ENCODE peak calls at places on chromosomes 13 and 19, in ten cellular contexts. P is heart left ventricle, V is spleen, G is prostate gland, B is Peyer's patch, D is tibial nerve, J is body of pancreas, N is breast epithelium, H is stomach, O is esophagus squamous epithelium. K is an unnamed sample. For H3K27me3, the result is how much of the 10 kb centered on the place peaks cover.

GRCh38 chr13:42991892-42992584 is at the start of gene EPSTI1:
- DNase-seq in P (peak), O (no peak), N (peak), G (peak), H (peak), J (peak), D (peak), B (peak), V (peak), K (peak)

GRCh38 chr13:22387899-22388298 is 717.0 kb downstream of the FGF9 start:
- DNase-seq in H (no peak), G (no peak), N (no peak), B (no peak), O (no peak), P (no peak), D (no peak), V (no peak), J (no peak), K (no peak)

GRCh38 chr13:20796791-20797513 is 23.2 kb upstream of the EEF1AKMT1 start:
- DNase-seq in O (no peak), B (no peak), N (no peak), P (no peak), G (no peak), V (no peak), J (no peak), D (no peak), H (no peak), K (no peak)

GRCh38 chr19:49492573-49493411 is 3.4 kb upstream of the RPS11 start:
- DNase-seq in G (no peak), B (no peak), V (no peak), P (no peak), D (no peak), H (no peak), N (no peak), J (no peak), O (no peak), K (no peak)

GRCh38 chr13:25840261-25840660 is 211.6 kb downstream of the SHISA2 start:
- DNase-seq in N (no peak), V (no peak), B (no peak), J (no peak), O (no peak), H (no peak), G (no peak), D (no peak), P (no peak), K (no peak)

GRCh38 chr19:13347351-13347750 is 158.9 kb downstream of the CACNA1A start:
- DNase-seq in O (no peak), N (no peak), B (no peak), J (peak), P (no peak), D (no peak), G (no peak), H (no peak), V (no peak), K (no peak)

GRCh38 chr19:46821512-46822359 is 28.9 kb downstream of the AP2S1 start:
- DNase-seq in B (peak), J (no peak), P (no peak), H (no peak), G (no peak), N (no peak), D (no peak), O (no peak), V (peak), K (no peak)

GRCh38 chr13:52793507-52793906 is 53.9 kb upstream of the CNMD start:
- DNase-seq in J (no peak), V (no peak), G (no peak), H (no peak), B (no peak), P (no peak), O (no peak), D (no peak), N (no peak), K (no peak)

GRCh38 chr13:77565635-77566034 is 30.1 kb downstream of the SCEL start:
- DNase-seq in N (no peak), G (no peak), D (no peak), J (no peak), H (no peak), B (no peak), V (no peak), P (no peak), O (no peak), K (no peak)

GRCh38 chr13:47890146-47890814 is 110.8 kb downstream of the SUCLA2 start:
- DNase-seq in N (no peak), G (no peak), O (no peak), H (no peak), V (no peak), D (no peak), P (no peak), B (no peak), J (no peak), K (no peak)

GRCh38 chr13:99290890-99291289 is 16.3 kb downstream of the GPR183 start:
- DNase-seq in D (no peak), V (no peak), O (no peak), N (no peak), P (no peak), B (no peak), H (no peak), J (no peak), G (no peak), K (no peak)

GRCh38 chr13:99295488-99296252 is 11.5 kb downstream of the GPR183 start:
- DNase-seq in N (no peak), P (no peak), G (no peak), J (no peak), D (no peak), H (no peak), O (no peak), B (no peak), V (no peak), K (no peak)

GRCh38 chr13:99294198-99294597 is 13.0 kb downstream of the GPR183 start:
- DNase-seq in V (no peak), G (no peak), N (no peak), O (no peak), J (no peak), B (no peak), H (no peak), D (no peak), P (no peak), K (no peak)

GRCh38 chr13:99296270-99296865 is 10.8 kb downstream of the GPR183 start:
- DNase-seq in N (no peak), J (no peak), H (no peak), P (no peak), B (no peak), O (no peak), G (no peak), V (no peak), D (no peak), K (no peak)

DNA sequence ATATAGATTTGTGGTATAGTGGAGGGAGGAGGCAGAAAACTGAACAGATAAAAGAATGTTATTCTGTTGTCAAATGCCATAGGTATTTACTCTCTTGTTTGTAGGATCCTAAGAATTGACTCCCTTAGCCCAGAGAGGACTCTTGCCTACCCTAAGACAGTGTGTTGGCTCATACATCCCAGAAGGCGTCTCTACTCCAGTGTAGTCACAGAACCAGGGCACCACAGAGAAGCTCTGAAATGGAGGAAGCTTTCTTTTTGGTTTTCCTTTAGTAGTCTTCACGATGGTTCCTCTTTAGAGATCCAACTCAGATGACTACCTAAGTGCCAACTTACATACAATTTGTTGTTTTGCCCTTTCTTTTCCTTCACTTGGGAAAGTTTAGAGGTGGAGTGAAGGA is 14.0 kb downstream of the GPR183 start:
- DNase-seq in O (no peak), N (no peak), B (no peak), G (no peak), P (no peak), J (no peak), D (no peak), V (no peak), H (no peak), K (no peak)
- TF ChIP-seq POLR2A in O (no peak), N (no peak), B (no peak), G (no peak), P (no peak), J (no peak), D (no peak), V (no peak), H (no peak), K (no peak)

GRCh38 chr13:50082426-50083283 is 67.4 kb downstream of the KCNRG start:
- DNase-seq in P (peak), N (no peak), J (peak), O (no peak), B (peak), H (peak), G (peak), D (peak), V (peak), K (no peak)

GRCh38 chr13:50081899-50082425 is 66.7 kb downstream of the KCNRG start:
- DNase-seq in B (peak), P (peak), H (peak), J (peak), N (peak), G (peak), V (peak), O (peak), D (peak), K (peak)

GRCh38 chr13:50081106-50081898 is 66.1 kb downstream of the KCNRG start:
- DNase-seq in G (peak), J (peak), P (peak), V (peak), D (peak), B (peak), H (peak), O (peak), N (no peak), K (peak)

GRCh38 chr13:50080856-50081105 is 65.5 kb downstream of the KCNRG start:
- DNase-seq in J (no peak), B (no peak), V (no peak), P (no peak), D (no peak), G (no peak), O (no peak), N (no peak), H (no peak), K (no peak)

DNA sequence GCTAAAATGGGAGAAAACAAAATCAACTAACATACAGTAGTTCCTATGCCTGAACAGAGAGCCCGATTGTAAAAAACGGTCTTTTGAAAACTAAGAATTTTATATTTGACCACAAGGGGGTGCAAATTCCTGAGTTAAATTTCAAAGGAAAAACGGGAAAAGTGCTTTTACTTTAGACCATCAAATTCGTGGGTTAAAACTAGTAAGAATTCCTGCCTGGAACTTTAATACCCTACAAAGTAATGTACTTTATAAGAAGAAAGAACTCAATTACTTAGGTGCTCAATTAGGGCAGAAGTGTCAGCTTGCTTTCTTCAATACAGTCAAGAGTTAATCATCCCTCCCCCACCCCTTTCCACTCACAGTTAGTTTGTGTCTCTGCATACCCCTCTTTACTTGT is 69.8 kb downstream of the KCNRG start:
- DNase-seq in H (no peak), B (no peak), G (no peak), D (no peak), O (no peak), V (no peak), P (no peak), N (no peak), J (no peak), K (no peak)
- H3K4me3 ChIP-seq in H (no peak), B (no peak), G (no peak), D (no peak), O (no peak), V (peak), P (no peak), N (no peak), J (no peak), K (peak)

DNA sequence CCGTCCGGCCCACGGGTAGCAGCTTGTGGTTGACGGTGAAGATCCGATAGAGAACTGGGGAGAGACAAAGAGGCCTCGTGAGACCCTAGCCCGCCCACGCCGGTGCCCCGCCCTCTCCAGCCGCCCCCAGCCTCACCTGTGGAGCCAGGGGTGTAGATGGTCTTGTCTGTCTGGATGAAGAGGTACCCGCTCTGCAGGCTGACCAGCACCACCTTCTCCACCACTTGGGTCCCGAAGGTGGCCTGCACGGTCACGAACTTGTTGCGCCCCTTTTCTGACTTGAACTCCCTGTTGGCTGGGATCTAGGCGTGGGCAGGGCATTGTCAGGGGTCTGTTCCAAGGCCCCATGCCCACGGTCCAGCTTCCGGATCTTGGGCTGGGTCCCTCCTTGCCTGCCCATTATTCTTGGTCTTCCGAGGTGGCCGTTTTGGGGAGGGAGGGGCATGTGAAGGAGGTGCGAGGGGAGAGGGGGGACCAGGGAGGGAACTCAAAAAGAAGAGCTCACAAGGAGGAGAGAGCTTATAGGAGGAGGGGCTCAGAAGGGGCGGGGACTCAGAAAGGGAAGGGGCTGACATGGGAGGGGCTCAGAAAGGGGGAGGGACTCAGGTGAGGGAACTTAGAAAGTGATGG is 2.2 kb downstream of the C3 start:
- DNase-seq in V (no peak), J (no peak), B (no peak), O (no peak), H (no peak), G (no peak), D (no peak), N (no peak), P (no peak), K (no peak)
- H3K27me3 ChIP-seq in V (under half), J (under half), B (under half), O (under half), H (under half), G (under half), D (under half), N (under half), P (under half), K (under half)

GRCh38 chr19:55402509-55402908 is 5.1 kb downstream of the UBE2S start:
- DNase-seq in P (no peak), G (no peak), V (no peak), B (no peak), J (no peak), O (no peak), H (no peak), D (no peak), N (no peak), K (no peak)

GRCh38 chr19:55406091-55406868 is 1.3 kb downstream of the UBE2S start:
- DNase-seq in V (no peak), J (no peak), O (no peak), N (no peak), G (no peak), B (no peak), D (no peak), H (no peak), P (no peak), K (no peak)

GRCh38 chr19:55405638-55406037 is 1.9 kb downstream of the UBE2S start:
- DNase-seq in P (no peak), N (no peak), G (no peak), D (no peak), J (no peak), O (no peak), V (no peak), B (no peak), H (no peak), K (no peak)

GRCh38 chr19:55398200-55398947 is 9.2 kb downstream of the UBE2S start:
- DNase-seq in V (no peak), G (no peak), P (no peak), J (no peak), O (no peak), B (no peak), N (no peak), H (no peak), D (no peak), K (no peak)

GRCh38 chr19:55400281-55401087 is 7.1 kb downstream of the UBE2S start:
- DNase-seq in B (no peak), J (no peak), D (no peak), N (no peak), H (no peak), O (no peak), G (no peak), V (no peak), P (no peak), K (no peak)
- TF ChIP-seq POLR2A in B (no peak), J (no peak), D (no peak), N (no peak), H (no peak), O (no peak), G (no peak), V (no peak), P (no peak), K (no peak)

GRCh38 chr13:64675256-64675892 is 2554.8 kb downstream of the PCDH9 start:
- DNase-seq in D (no peak), J (no peak), B (no peak), V (no peak), G (no peak), O (no peak), N (no peak), P (no peak), H (no peak), K (no peak)

DNA sequence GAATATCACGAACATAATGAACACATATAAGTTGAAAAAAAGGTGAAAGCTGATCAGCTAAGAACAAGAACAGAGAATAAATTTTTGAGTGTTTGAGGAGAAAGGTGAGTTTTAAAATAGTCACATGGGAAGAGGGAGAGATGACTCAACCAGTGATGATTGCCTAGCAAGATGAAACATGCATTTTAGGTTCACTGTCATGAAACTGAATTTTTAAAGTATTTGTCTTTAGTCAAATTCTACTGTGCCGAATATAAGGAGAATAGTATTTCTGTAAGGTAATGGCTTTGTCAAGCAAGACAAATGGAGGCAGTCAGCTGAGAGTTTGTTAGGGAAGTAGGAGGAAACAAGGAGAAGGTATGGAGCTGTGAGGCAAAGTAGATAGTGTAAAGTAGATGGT is 2557.4 kb downstream of the PCDH9 start:
- DNase-seq in J (no peak), G (no peak), N (no peak), O (no peak), B (no peak), H (no peak), V (no peak), D (no peak), P (no peak), K (no peak)
- H3K4me3 ChIP-seq in J (no peak), G (no peak), N (no peak), O (no peak), B (no peak), H (no peak), V (no peak), D (no peak), P (no peak), K (no peak)

DNA sequence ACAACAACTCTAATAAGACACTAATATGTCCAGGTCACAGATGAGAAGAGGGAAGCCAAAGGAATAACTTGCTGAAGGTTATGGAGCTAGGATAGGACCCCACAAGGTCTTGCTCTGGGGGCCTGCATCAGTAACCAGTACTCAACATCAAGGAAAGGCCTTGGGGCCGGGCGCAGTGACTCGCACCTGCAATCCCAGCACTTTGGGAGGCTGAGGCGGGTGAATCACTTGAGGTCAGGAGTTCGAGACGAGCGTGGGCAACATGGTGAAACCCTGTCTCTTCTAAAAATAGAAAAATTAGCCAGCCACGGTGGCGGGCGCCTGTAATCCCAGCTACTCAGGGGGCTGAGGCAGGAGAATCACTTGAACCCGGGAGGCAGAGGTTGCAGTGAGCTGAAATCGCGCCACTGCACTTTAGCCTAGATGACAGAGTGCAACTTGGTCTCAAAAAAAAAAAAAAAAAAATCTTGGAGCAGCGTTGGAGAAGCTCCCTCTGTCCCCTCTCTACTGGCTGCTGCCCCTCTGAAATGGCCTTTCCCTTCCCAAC is 1.8 kb downstream of the LONP1 start:
- DNase-seq in V (no peak), H (no peak), D (no peak), B (no peak), O (no peak), G (no peak), N (no peak), J (no peak), P (no peak), K (no peak)
- H3K27me3 ChIP-seq in V (under half), H (under half), D (under half), B (under half), O (under half), G (under half), N (under half), J (under half), P (under half), K (under half)

GRCh38 chr19:10238172-10238783 is 7.1 kb upstream of the S1PR2 start:
- DNase-seq in N (no peak), O (no peak), B (no peak), H (peak), D (no peak), G (no peak), P (peak), J (peak), V (no peak), K (peak)
- TF ChIP-seq POLR2A in N (no peak), O (no peak), B (no peak), H (no peak), D (no peak), G (no peak), P (no peak), J (no peak), V (no peak), K (no peak)

DNA sequence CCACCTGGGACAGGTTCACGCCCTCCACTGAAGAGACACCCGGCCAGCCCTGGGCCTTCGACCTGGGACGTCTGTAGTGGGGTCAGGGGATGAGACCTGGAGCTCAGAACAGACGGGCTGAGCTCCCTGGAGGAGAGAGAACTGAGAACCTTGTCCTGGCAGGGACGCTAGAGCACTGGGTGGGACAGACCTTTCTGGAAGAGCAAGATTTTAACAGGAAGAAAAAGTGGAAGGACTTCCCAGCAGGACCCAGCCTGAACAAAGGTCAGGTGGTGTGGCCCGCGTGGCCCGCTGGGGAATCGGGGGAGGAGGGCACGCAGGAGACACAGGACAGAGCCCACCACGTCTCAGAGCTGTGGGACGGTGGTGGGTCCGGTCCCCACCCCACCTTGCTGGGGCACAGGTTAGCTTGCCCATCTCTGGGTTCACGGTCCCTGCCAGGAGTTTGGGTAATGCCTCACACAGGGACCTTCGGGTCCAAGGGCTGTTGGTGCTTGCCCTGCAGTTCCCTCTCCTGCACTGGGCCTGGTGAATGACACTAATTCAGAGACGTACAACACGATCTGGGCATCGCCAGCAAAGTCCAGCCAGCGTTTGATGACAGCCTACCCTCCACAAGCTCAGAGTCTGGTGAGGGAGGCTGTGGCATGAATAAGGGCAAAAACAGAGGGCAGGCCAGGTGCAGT is 1.2 kb upstream of the EFNA2 start:
- DNase-seq in J (no peak), O (no peak), G (no peak), P (no peak), N (no peak), D (no peak), H (no peak), B (no peak), V (no peak), K (no peak)
- H3K4me3 ChIP-seq in J (no peak), O (no peak), G (no peak), P (no peak), N (no peak), D (no peak), H (no peak), B (no peak), V (no peak), K (no peak)

K was measured in esophagus muscularis mucosa.